ENCODE peak calls at places on chromosomes 16 and 17, in four cellular contexts. C, Y, U and B are unnamed samples.

GRCh38 chr16:27449434-27450188 is 47.6 kb downstream of the IL21R start:
- DNase-seq in C (no peak), Y (peak; percentile 67), U (peak; percentile 84), B (peak; percentile 90)

GRCh38 chr17:27562777-27563455 is 68.1 kb upstream of the LGALS9 start:
- DNase-seq in C (no peak), Y (no peak), U (no peak), B (no peak)

GRCh38 chr17:44128383-44128782 is 4.9 kb upstream of the HDAC5 start:
- DNase-seq in C (no peak), Y (no peak), U (no peak), B (no peak)

GRCh38 chr17:45096141-45096540 is 35.0 kb downstream of the NMT1 start:
- DNase-seq in C (no peak), Y (no peak), U (no peak), B (no peak)

GRCh38 chr17:59963738-59964454 is 644 bp downstream of the RNFT1 start:
- DNase-seq in C (no peak), Y (peak; percentile 37), U (peak; percentile 71), B (peak; percentile 45)

GRCh38 chr16:4900036-4900435 is 36.9 kb downstream of the PPL start:
- DNase-seq in C (no peak), Y (no peak), U (no peak), B (no peak)

GRCh38 chr17:29021251-29021650 is 15.4 kb upstream of the SEZ6 start:
- DNase-seq in C (no peak), Y (no peak), U (no peak), B (no peak)

GRCh38 chr17:45719335-45720071 is 64.6 kb upstream of the CRHR1 start:
- DNase-seq in C (peak; percentile 60), Y (no peak), U (no peak), B (no peak)

GRCh38 chr16:30534368-30535105 is at the start of gene ZNF747:
- DNase-seq in C (peak; percentile 89), Y (peak; percentile 87), U (peak; percentile 93), B (peak; percentile 86)

GRCh38 chr16:83967838-83968482 is at the start of gene NECAB2:
- DNase-seq in C (no peak), Y (no peak), U (no peak), B (no peak)

GRCh38 chr17:73471924-73472323 is 160.1 kb upstream of the CDC42EP4 start:
- DNase-seq in C (no peak), Y (no peak), U (no peak), B (no peak)

GRCh38 chr16:23148513-23149266 is 562 bp downstream of the USP31 start:
- DNase-seq in C (peak; percentile 36), Y (peak; percentile 39), U (peak; percentile 62), B (peak; percentile 48)

GRCh38 chr16:24668481-24669001 is 60.9 kb upstream of the TNRC6A start:
- DNase-seq in C (no peak), Y (peak; percentile 12), U (peak; percentile 75), B (no peak)

GRCh38 chr17:82365586-82366295 is 5.8 kb upstream of the UTS2R start:
- DNase-seq in C (no peak), Y (no peak), U (no peak), B (no peak)

GRCh38 chr17:36869856-36870617 is 67.2 kb upstream of the LHX1 start:
- DNase-seq in C (peak; percentile 62), Y (no peak), U (no peak), B (no peak)

GRCh38 chr17:75691371-75692290 is 24.5 kb downstream of the SAP30BP start:
- DNase-seq in C (no peak), Y (no peak), U (peak; percentile 77), B (no peak)

GRCh38 chr16:50842013-50842505 is 100.2 kb downstream of the CYLD start:
- DNase-seq in C (no peak), Y (no peak), U (no peak), B (no peak)

GRCh38 chr16:64579712-64580111 is 542.2 kb downstream of the CDH11 start:
- DNase-seq in C (no peak), Y (no peak), U (no peak), B (no peak)

GRCh38 chr17:30229012-30229411 is 6.5 kb downstream of the SLC6A4 start:
- DNase-seq in C (no peak), Y (no peak), U (no peak), B (no peak)

GRCh38 chr16:10577305-10578202 is 2.8 kb downstream of the EMP2 start:
- DNase-seq in C (peak; percentile 66), Y (no peak), U (no peak), B (no peak)

GRCh38 chr16:74776926-74777325 is 2.3 kb upstream of the FA2H start:
- DNase-seq in C (no peak), Y (no peak), U (no peak), B (no peak)

GRCh38 chr17:3914319-3914685 is 2.0 kb downstream of the P2RX1 start:
- DNase-seq in C (no peak), Y (no peak), U (no peak), B (no peak)